ENCODE peak calls at places on chromosomes 11 and 22, in nine cellular contexts. J is OCI-LY7, L is HCT116, A is GM12878, Z is endothelial cell of umbilical vein, Q is mesendoderm, C is IMR-90, F is neuronal stem cell, O is neural progenitor cell. D is an unnamed sample.

GRCh38 chr22:33302049-33302545 is 243.9 kb upstream of the SYN3 start:
- DNase-seq in Q (peak; percentile 82), Z (peak; percentile 5), O (peak; percentile 89), C (peak; percentile 60), J (peak; percentile 91), A (peak; percentile 39), F (peak; percentile 65), L (peak; percentile 0), D (peak; percentile 32)

GRCh38 chr11:96205460-96205809 is 137.6 kb downstream of the MAML2 start:
- DNase-seq in J (no peak), O (no peak), A (no peak), C (no peak), Q (no peak), F (no peak), L (no peak), Z (no peak), D (no peak)

GRCh38 chr11:110092577-110093406 is at the start of gene ZC3H12C:
- DNase-seq in L (peak; percentile 77), Q (peak; percentile 95), C (peak; percentile 90), F (peak; percentile 78), O (peak; percentile 92), J (no peak), A (no peak), Z (peak; percentile 89), D (peak; percentile 47)

GRCh38 chr11:105100206-105100605 is 39.4 kb downstream of the CARD18 start:
- DNase-seq in Z (peak; percentile 51), C (no peak), J (no peak), L (no peak), O (no peak), Q (peak; percentile 16), A (no peak), F (no peak), D (no peak)

GRCh38 chr11:115178705-115179104 is 325.5 kb downstream of the CADM1 start:
- DNase-seq in L (no peak), O (peak; percentile 53), F (peak; percentile 18), J (no peak), Z (no peak), A (no peak), C (no peak), Q (no peak), D (no peak)

GRCh38 chr22:46050451-46050845 is 73.5 kb upstream of the WNT7B start:
- DNase-seq in Z (no peak), O (no peak), L (no peak), Q (no peak), J (no peak), C (no peak), F (no peak), A (no peak), D (no peak)

GRCh38 chr11:47271961-47272661 is 2.2 kb downstream of the MADD start:
- DNase-seq in Q (peak; percentile 30), J (peak; percentile 43), A (no peak), O (no peak), L (no peak), F (no peak), Z (no peak), C (no peak), D (no peak)

GRCh38 chr22:50489363-50490243 is 2.9 kb downstream of the MIOX start:
- DNase-seq in Z (no peak), L (no peak), O (no peak), J (no peak), Q (no peak), C (no peak), F (no peak), A (no peak), D (no peak)

GRCh38 chr11:62737196-62737595 is 8.9 kb downstream of the TTC9C start:
- DNase-seq in Q (no peak), L (no peak), A (no peak), F (no peak), C (no peak), O (no peak), Z (no peak), J (no peak), D (no peak)

GRCh38 chr11:19394525-19395016 is 153.8 kb upstream of the E2F8 start:
- DNase-seq in O (no peak), Z (no peak), L (no peak), Q (peak; percentile 33), C (no peak), A (peak; percentile 60), F (no peak), J (no peak), D (no peak)

GRCh38 chr11:68128682-68129327 is 7.6 kb upstream of the CHKA start:
- DNase-seq in J (no peak), Q (peak; percentile 91), Z (peak; percentile 74), A (no peak), F (no peak), L (no peak), C (peak; percentile 70), O (no peak), D (no peak)

GRCh38 chr11:94046796-94047195 is 25.6 kb downstream of the HEPHL1 start:
- DNase-seq in Z (no peak), L (no peak), O (no peak), F (no peak), J (no peak), C (no peak), A (no peak), Q (no peak), D (no peak)

DNA sequence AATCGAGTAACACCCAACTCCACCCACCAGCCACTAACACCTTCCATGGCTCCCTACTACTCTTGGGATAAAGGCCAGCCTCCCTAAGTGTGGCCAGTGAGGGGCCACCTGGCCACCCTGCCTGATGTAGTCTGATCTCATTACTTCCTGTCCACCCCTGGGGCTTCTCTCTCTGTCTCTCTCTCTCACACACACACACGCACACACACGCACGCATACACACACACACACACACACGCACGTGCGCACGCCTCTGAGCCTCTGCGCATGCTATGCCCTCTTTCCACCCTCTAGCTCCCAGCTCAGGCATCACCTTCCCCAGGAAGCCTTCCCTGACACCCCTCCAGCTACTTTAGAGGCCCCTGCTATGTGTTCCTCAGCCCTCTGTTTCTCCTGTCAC is 3.9 kb downstream of the MFNG start:
- DNase-seq in Q (no peak), F (no peak), O (no peak), A (no peak), C (peak; percentile 8), J (no peak), Z (no peak), L (no peak), D (no peak)
- H3K4me2 ChIP-seq in Q (no peak overlapping the region), F (no peak overlapping the region), O (no peak overlapping the region), A (peak overlapping the region; percentile 100), C (no peak overlapping the region), J (peak overlapping the region; percentile 77), Z (no peak overlapping the region), L (no peak overlapping the region), D (no peak overlapping the region)

GRCh38 chr22:31122196-31122531 is 602 bp upstream of the INPP5J start:
- DNase-seq in O (no peak), L (no peak), Z (no peak), C (no peak), Q (no peak), A (no peak), F (no peak), J (no peak), D (no peak)

GRCh38 chr22:31121403-31121802 is 1.4 kb upstream of the INPP5J start:
- DNase-seq in Q (no peak), Z (no peak), F (no peak), L (no peak), A (no peak), O (no peak), C (no peak), J (no peak), D (no peak)

GRCh38 chr22:31123292-31123602 is 481 bp downstream of the INPP5J start:
- DNase-seq in Q (no peak), F (no peak), O (no peak), J (no peak), L (no peak), Z (no peak), C (no peak), A (no peak), D (no peak)

GRCh38 chr22:31124290-31124689 is 1.5 kb downstream of the INPP5J start:
- DNase-seq in C (no peak), J (no peak), L (no peak), Q (no peak), A (no peak), F (no peak), Z (no peak), O (no peak), D (no peak)

GRCh38 chr22:31122532-31123291 is at the start of gene INPP5J:
- DNase-seq in Q (peak; percentile 66), C (peak; percentile 50), F (no peak), O (peak; percentile 58), Z (no peak), A (no peak), L (peak; percentile 44), J (no peak), D (peak; percentile 78)
- H3K4me2 ChIP-seq in Q (peak within 1 kb of the TSS; percentile 13), C (peak within 1 kb of the TSS; percentile 96), F (peak within 1 kb of the TSS; percentile 82), O (peak within 1 kb of the TSS; percentile 77), Z (no peak within 1 kb of the TSS), A (no peak within 1 kb of the TSS), L (peak within 1 kb of the TSS; percentile 81), J (no peak within 1 kb of the TSS), D (peak within 1 kb of the TSS; percentile 92)

DNA sequence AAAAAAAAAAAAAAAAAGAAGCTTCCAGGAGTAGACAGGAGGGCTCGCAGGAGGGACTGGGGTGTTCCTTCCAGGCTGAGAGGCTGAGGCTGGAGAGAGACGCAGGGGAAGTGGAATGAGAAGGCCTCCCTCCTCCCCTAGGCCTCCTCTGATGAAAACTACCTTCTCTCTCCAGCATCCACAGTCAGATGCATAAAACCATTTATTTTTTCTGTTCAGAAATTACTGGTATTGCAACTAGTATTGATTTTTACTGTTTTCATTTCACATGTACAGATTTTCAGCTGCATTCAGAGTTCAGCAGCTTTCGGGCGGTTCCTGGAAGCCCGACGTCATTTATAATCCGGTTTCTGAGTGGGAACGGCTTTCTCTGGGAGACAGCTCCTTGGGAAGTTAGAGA is 6.8 kb upstream of the NFAM1 start:
- DNase-seq in J (no peak), F (no peak), O (no peak), Z (no peak), L (no peak), Q (no peak), A (no peak), C (no peak), D (no peak)
- H3K4me2 ChIP-seq in J (peak overlapping the region; percentile 90), F (no peak overlapping the region), O (peak overlapping the region; percentile 75), Z (no peak overlapping the region), L (no peak overlapping the region), Q (no peak overlapping the region), A (peak overlapping the region; percentile 94), C (no peak overlapping the region), D (no peak overlapping the region)

GRCh38 chr11:22433517-22433916 is 95.3 kb downstream of the SLC17A6 start:
- DNase-seq in A (no peak), L (no peak), Q (no peak), Z (no peak), O (no peak), C (no peak), J (no peak), F (no peak), D (no peak)

GRCh38 chr11:22430286-22430685 is 92.1 kb downstream of the SLC17A6 start:
- DNase-seq in L (no peak), C (no peak), J (no peak), F (no peak), Z (no peak), A (no peak), O (no peak), Q (no peak), D (no peak)

GRCh38 chr11:22431074-22431473 is 92.9 kb downstream of the SLC17A6 start:
- DNase-seq in A (no peak), F (no peak), Q (no peak), L (no peak), J (no peak), O (no peak), Z (no peak), C (no peak), D (no peak)

GRCh38 chr11:22432331-22433065 is 94.3 kb downstream of the SLC17A6 start:
- DNase-seq in J (no peak), L (no peak), Z (peak; percentile 82), O (peak; percentile 32), F (peak; percentile 32), Q (peak; percentile 79), C (peak; percentile 24), A (no peak), D (no peak)

GRCh38 chr11:22433066-22433450 is 94.9 kb downstream of the SLC17A6 start:
- DNase-seq in L (no peak), A (no peak), O (no peak), F (no peak), J (no peak), Q (no peak), Z (no peak), C (no peak), D (no peak)
- H3K4me2 ChIP-seq in L (no peak overlapping the region), A (no peak overlapping the region), O (no peak overlapping the region), F (no peak overlapping the region), J (no peak overlapping the region), Q (no peak overlapping the region), Z (peak overlapping the region; percentile 66), C (peak overlapping the region; percentile 70), D (no peak overlapping the region)